ENCODE peak calls at places on chromosomes 1 and 21, in five cellular contexts. One of them, this sample, is unnamed.

GRCh38 chr1:187226396-187226795 is 397.6 kb downstream of the PLA2G4A start:
- DNase-seq in nephron progenitor cell: no peak
- DNase-seq in colonic mucosa: no peak
- DNase-seq in omental fat pad: no peak
- DNase-seq in fibroblast of the aortic adventitia: no peak
- DNase-seq in this sample: peak

GRCh38 chr1:3456449-3456963 is 2.0 kb downstream of the ARHGEF16 start:
- DNase-seq in nephron progenitor cell: no peak
- DNase-seq in colonic mucosa: peak
- DNase-seq in omental fat pad: no peak
- DNase-seq in fibroblast of the aortic adventitia: no peak
- DNase-seq in this sample: no peak

GRCh38 chr21:45889115-45889708 is 92.4 kb upstream of the COL6A1 start:
- DNase-seq in nephron progenitor cell: no peak
- DNase-seq in colonic mucosa: no peak
- DNase-seq in omental fat pad: no peak
- DNase-seq in fibroblast of the aortic adventitia: no peak
- DNase-seq in this sample: no peak

GRCh38 chr1:30719406-30720270 is 3.7 kb downstream of the MATN1 start:
- DNase-seq in nephron progenitor cell: no peak
- DNase-seq in colonic mucosa: no peak
- DNase-seq in omental fat pad: no peak
- DNase-seq in fibroblast of the aortic adventitia: peak
- DNase-seq in this sample: peak

GRCh38 chr21:45639206-45640000 is 4.1 kb upstream of the PCBP3 start:
- DNase-seq in nephron progenitor cell: no peak
- DNase-seq in colonic mucosa: no peak
- DNase-seq in omental fat pad: no peak
- DNase-seq in fibroblast of the aortic adventitia: no peak
- DNase-seq in this sample: peak

GRCh38 chr1:64183985-64184440 is 19.4 kb upstream of the UBE2U start:
- DNase-seq in nephron progenitor cell: no peak
- DNase-seq in colonic mucosa: no peak
- DNase-seq in omental fat pad: no peak
- DNase-seq in fibroblast of the aortic adventitia: peak
- DNase-seq in this sample: peak

GRCh38 chr21:36232641-36233040 is 76.0 kb downstream of the DOP1B start:
- DNase-seq in nephron progenitor cell: no peak
- DNase-seq in colonic mucosa: no peak
- DNase-seq in omental fat pad: no peak
- DNase-seq in fibroblast of the aortic adventitia: no peak
- DNase-seq in this sample: no peak

GRCh38 chr1:95287078-95287477 is 53.1 kb downstream of the RWDD3 start:
- DNase-seq in nephron progenitor cell: no peak
- DNase-seq in colonic mucosa: no peak
- DNase-seq in omental fat pad: no peak
- DNase-seq in fibroblast of the aortic adventitia: no peak
- DNase-seq in this sample: peak

GRCh38 chr1:56472860-56473259 is 106.5 kb downstream of the PLPP3 start:
- DNase-seq in nephron progenitor cell: no peak
- DNase-seq in colonic mucosa: no peak
- DNase-seq in omental fat pad: no peak
- DNase-seq in fibroblast of the aortic adventitia: no peak
- DNase-seq in this sample: no peak

GRCh38 chr21:44285547-44285992 is at the start of gene AIRE:
- DNase-seq in nephron progenitor cell: peak
- DNase-seq in colonic mucosa: no peak
- DNase-seq in omental fat pad: no peak
- DNase-seq in fibroblast of the aortic adventitia: no peak
- DNase-seq in this sample: no peak

GRCh38 chr1:207997486-207998268 is 86.8 kb upstream of the CD34 start:
- DNase-seq in nephron progenitor cell: peak
- DNase-seq in colonic mucosa: peak
- DNase-seq in omental fat pad: peak
- DNase-seq in fibroblast of the aortic adventitia: peak
- DNase-seq in this sample: peak

GRCh38 chr1:31704261-31705079 is 653 bp upstream of the COL16A1 start:
- DNase-seq in nephron progenitor cell: no peak
- DNase-seq in colonic mucosa: peak
- DNase-seq in omental fat pad: no peak
- DNase-seq in fibroblast of the aortic adventitia: peak
- DNase-seq in this sample: peak

GRCh38 chr1:76267631-76268030 is 193.1 kb downstream of the ST6GALNAC3 start:
- DNase-seq in nephron progenitor cell: no peak
- DNase-seq in colonic mucosa: no peak
- DNase-seq in omental fat pad: no peak
- DNase-seq in fibroblast of the aortic adventitia: no peak
- DNase-seq in this sample: no peak

GRCh38 chr1:9110669-9111356 is 18.1 kb downstream of the GPR157 start:
- DNase-seq in nephron progenitor cell: peak
- DNase-seq in colonic mucosa: peak
- DNase-seq in omental fat pad: peak
- DNase-seq in fibroblast of the aortic adventitia: peak
- DNase-seq in this sample: peak

DNA sequence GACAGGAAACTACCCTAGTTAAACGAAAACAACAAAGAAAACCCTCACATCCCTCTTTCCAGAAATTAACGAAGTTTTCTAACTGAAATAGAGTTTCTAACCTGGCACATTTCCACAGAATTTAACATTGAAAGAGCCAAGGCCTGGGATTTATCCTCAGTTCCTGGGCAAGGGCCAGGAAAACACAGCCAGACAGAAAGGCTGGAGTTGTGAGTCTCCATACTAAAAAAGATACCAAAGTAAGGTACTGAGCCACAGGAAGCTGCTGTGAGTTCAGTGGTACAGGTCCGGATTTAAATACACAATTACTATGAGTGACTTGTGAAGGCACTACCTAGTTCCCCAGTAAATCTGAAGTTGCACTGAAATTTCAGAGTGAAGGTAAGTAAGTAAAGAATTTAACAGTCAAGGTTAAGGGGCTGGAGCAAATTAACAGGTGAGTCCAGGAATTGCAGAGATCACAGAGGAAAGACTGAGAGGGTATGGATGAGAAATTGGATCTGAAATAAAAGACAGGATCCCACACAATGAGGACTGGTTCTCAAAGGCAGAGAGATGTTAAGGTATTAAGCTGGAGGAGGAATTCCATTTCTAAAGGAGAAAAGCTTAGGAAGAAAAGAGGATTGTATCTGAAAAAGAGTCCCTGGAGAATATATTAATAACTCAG is 908 bp downstream of the LIX1L start:
- DNase-seq in nephron progenitor cell: no peak
- DNase-seq in colonic mucosa: no peak
- DNase-seq in omental fat pad: no peak
- DNase-seq in fibroblast of the aortic adventitia: peak
- DNase-seq in this sample: peak
- TF ChIP-seq CTCF in nephron progenitor cell: no peak
- TF ChIP-seq CTCF in colonic mucosa: no peak
- TF ChIP-seq CTCF in omental fat pad: no peak
- TF ChIP-seq CTCF in fibroblast of the aortic adventitia: no peak
- TF ChIP-seq CTCF in this sample: no peak

GRCh38 chr1:240455228-240455821 is 156.6 kb downstream of the GREM2 start:
- DNase-seq in nephron progenitor cell: no peak
- DNase-seq in colonic mucosa: no peak
- DNase-seq in omental fat pad: no peak
- DNase-seq in fibroblast of the aortic adventitia: peak
- DNase-seq in this sample: peak
- TF ChIP-seq CTCF in nephron progenitor cell: peak
- TF ChIP-seq CTCF in colonic mucosa: peak
- TF ChIP-seq CTCF in omental fat pad: no peak
- TF ChIP-seq CTCF in fibroblast of the aortic adventitia: peak
- TF ChIP-seq CTCF in this sample: peak

GRCh38 chr1:68321084-68321685 is 88.9 kb upstream of the WLS start:
- DNase-seq in nephron progenitor cell: peak
- DNase-seq in colonic mucosa: peak
- DNase-seq in omental fat pad: no peak
- DNase-seq in fibroblast of the aortic adventitia: peak
- DNase-seq in this sample: no peak
- TF ChIP-seq CTCF in nephron progenitor cell: peak
- TF ChIP-seq CTCF in colonic mucosa: peak
- TF ChIP-seq CTCF in omental fat pad: no peak
- TF ChIP-seq CTCF in fibroblast of the aortic adventitia: peak
- TF ChIP-seq CTCF in this sample: no peak

DNA sequence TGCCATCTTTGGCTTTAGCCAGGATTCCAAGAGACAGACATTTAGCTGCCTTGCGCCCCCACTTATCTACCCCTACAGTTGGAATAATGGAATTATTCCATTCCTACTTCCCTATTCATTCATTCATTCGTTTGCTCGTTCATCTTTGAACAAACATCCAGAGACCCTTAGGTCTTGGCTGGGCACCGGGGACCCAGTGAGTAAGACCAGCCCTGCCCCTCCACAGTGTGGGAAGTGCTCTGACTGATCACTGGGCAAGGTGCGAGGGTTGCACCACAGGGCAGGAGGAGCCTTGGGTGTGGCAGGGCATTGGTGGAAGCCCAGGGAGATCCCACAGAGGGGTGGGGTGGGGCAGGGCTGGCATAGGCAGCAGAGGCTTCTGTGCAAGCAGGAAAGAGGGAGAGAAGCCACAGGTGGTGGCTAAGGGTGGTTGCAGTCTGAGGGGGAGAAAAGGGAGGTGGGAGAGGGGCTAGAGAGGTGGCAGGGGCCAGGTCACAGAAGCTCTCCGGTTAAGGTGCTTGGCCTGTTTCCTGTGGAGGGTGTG is 35.0 kb upstream of the TMEM61 start:
- DNase-seq in nephron progenitor cell: no peak
- DNase-seq in colonic mucosa: peak
- DNase-seq in omental fat pad: no peak
- DNase-seq in fibroblast of the aortic adventitia: no peak
- DNase-seq in this sample: peak
- TF ChIP-seq CTCF in nephron progenitor cell: peak
- TF ChIP-seq CTCF in colonic mucosa: no peak
- TF ChIP-seq CTCF in omental fat pad: no peak
- TF ChIP-seq CTCF in fibroblast of the aortic adventitia: no peak
- TF ChIP-seq CTCF in this sample: no peak

GRCh38 chr1:53998223-53998622 is 19.8 kb downstream of the LDLRAD1 start:
- DNase-seq in nephron progenitor cell: no peak
- DNase-seq in colonic mucosa: no peak
- DNase-seq in omental fat pad: no peak
- DNase-seq in fibroblast of the aortic adventitia: no peak
- DNase-seq in this sample: no peak

GRCh38 chr1:53995683-53996082 is 22.3 kb downstream of the LDLRAD1 start:
- DNase-seq in nephron progenitor cell: no peak
- DNase-seq in colonic mucosa: no peak
- DNase-seq in omental fat pad: no peak
- DNase-seq in fibroblast of the aortic adventitia: no peak
- DNase-seq in this sample: no peak

GRCh38 chr1:53986458-53986857 is 31.5 kb downstream of the LDLRAD1 start:
- DNase-seq in nephron progenitor cell: no peak
- DNase-seq in colonic mucosa: no peak
- DNase-seq in omental fat pad: no peak
- DNase-seq in fibroblast of the aortic adventitia: no peak
- DNase-seq in this sample: no peak

GRCh38 chr1:53987880-53988279 is 30.1 kb downstream of the LDLRAD1 start:
- DNase-seq in nephron progenitor cell: no peak
- DNase-seq in colonic mucosa: no peak
- DNase-seq in omental fat pad: no peak
- DNase-seq in fibroblast of the aortic adventitia: peak
- DNase-seq in this sample: peak

GRCh38 chr1:53992085-53992874 is 25.7 kb downstream of the LDLRAD1 start:
- DNase-seq in nephron progenitor cell: peak
- DNase-seq in colonic mucosa: no peak
- DNase-seq in omental fat pad: no peak
- DNase-seq in fibroblast of the aortic adventitia: peak
- DNase-seq in this sample: peak
- TF ChIP-seq CTCF in nephron progenitor cell: peak
- TF ChIP-seq CTCF in colonic mucosa: no peak
- TF ChIP-seq CTCF in omental fat pad: no peak
- TF ChIP-seq CTCF in fibroblast of the aortic adventitia: peak
- TF ChIP-seq CTCF in this sample: no peak

GRCh38 chr1:223819730-223820514 is 25.8 kb downstream of the TP53BP2 start:
- DNase-seq in nephron progenitor cell: no peak
- DNase-seq in colonic mucosa: no peak
- DNase-seq in omental fat pad: no peak
- DNase-seq in fibroblast of the aortic adventitia: peak
- DNase-seq in this sample: peak
- TF ChIP-seq CTCF in nephron progenitor cell: no peak
- TF ChIP-seq CTCF in colonic mucosa: no peak
- TF ChIP-seq CTCF in omental fat pad: no peak
- TF ChIP-seq CTCF in fibroblast of the aortic adventitia: no peak
- TF ChIP-seq CTCF in this sample: no peak

DNA sequence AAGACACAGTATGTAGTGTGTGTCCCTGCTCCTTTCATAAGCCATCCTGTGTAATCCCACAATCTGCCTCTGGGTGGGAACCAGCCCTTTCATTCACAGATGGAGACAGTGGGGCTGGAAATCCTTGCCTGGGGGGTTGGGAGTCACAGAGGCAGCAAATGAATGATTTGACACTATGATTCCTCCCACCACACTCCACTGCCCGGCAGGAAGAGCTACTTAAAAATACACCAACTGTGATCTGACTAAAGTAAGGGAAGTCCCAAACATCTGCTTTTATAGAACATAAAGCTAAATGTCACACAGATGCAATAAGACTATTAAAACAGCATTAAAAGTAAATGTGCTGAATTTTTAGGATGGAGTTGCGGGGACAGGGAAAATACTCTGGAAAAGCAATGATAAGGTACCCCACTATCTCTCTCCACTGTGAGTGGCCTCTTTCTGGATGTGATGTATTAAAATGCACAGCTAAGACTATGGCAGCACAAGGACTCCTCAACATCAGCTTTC is 4.3 kb downstream of the PARP1 start:
- DNase-seq in nephron progenitor cell: peak
- DNase-seq in colonic mucosa: no peak
- DNase-seq in omental fat pad: no peak
- DNase-seq in fibroblast of the aortic adventitia: no peak
- DNase-seq in this sample: peak
- TF ChIP-seq CTCF in nephron progenitor cell: peak
- TF ChIP-seq CTCF in colonic mucosa: no peak
- TF ChIP-seq CTCF in omental fat pad: no peak
- TF ChIP-seq CTCF in fibroblast of the aortic adventitia: peak
- TF ChIP-seq CTCF in this sample: no peak

GRCh38 chr1:72284398-72285073 is 2.2 kb upstream of the NEGR1 start:
- DNase-seq in nephron progenitor cell: peak
- DNase-seq in colonic mucosa: peak
- DNase-seq in omental fat pad: no peak
- DNase-seq in fibroblast of the aortic adventitia: peak
- DNase-seq in this sample: peak
- TF ChIP-seq CTCF in nephron progenitor cell: no peak
- TF ChIP-seq CTCF in colonic mucosa: no peak
- TF ChIP-seq CTCF in omental fat pad: no peak
- TF ChIP-seq CTCF in fibroblast of the aortic adventitia: peak
- TF ChIP-seq CTCF in this sample: peak

GRCh38 chr21:38621132-38621531 is 122.9 kb upstream of the ERG start:
- DNase-seq in nephron progenitor cell: no peak
- DNase-seq in colonic mucosa: peak
- DNase-seq in omental fat pad: no peak
- DNase-seq in fibroblast of the aortic adventitia: no peak
- DNase-seq in this sample: no peak
- TF ChIP-seq CTCF in nephron progenitor cell: no peak
- TF ChIP-seq CTCF in colonic mucosa: no peak
- TF ChIP-seq CTCF in omental fat pad: no peak
- TF ChIP-seq CTCF in fibroblast of the aortic adventitia: no peak
- TF ChIP-seq CTCF in this sample: no peak

GRCh38 chr1:23394664-23395063 is 25.0 kb upstream of the ZNF436 start:
- DNase-seq in nephron progenitor cell: no peak
- DNase-seq in colonic mucosa: peak
- DNase-seq in omental fat pad: no peak
- DNase-seq in fibroblast of the aortic adventitia: peak
- DNase-seq in this sample: peak
- TF ChIP-seq CTCF in nephron progenitor cell: no peak
- TF ChIP-seq CTCF in colonic mucosa: no peak
- TF ChIP-seq CTCF in omental fat pad: no peak
- TF ChIP-seq CTCF in fibroblast of the aortic adventitia: peak
- TF ChIP-seq CTCF in this sample: no peak